ENCODE peak calls at places on chromosomes 13 and 19, in ten cellular contexts. J is AG04449; H is Right ventricle myocardium superior; T is hepatocyte; K is cardiac muscle cell; I is SK-N-DZ; R is activated gamma-delta T cell treated with Interleukin-2 at 50 U/mL for 16 hours; W is astrocyte; V is effector CD4-positive, alpha-beta T cell; E is NCI-H774. C is an unnamed sample.
A peak's percentile ranks its signal among the peaks of the same experiment; 100 is the strongest.

GRCh38 chr19:35755550-35756371 is 1.1 kb downstream of the HSPB6 start:
- DNase-seq in J (no peak), H (peak; percentile 94), T (peak; percentile 70), K (no peak), I (no peak), R (peak; percentile 40), W (no peak), V (no peak), E (no peak), C (no peak)

GRCh38 chr19:16714702-16715294 is 4.8 kb upstream of the NWD1 start:
- DNase-seq in J (no peak), H (peak; percentile 61), T (peak; percentile 25), K (peak; percentile 37), I (peak; percentile 28), R (peak; percentile 29), W (peak; percentile 8), V (peak; percentile 19), E (peak; percentile 65), C (peak; percentile 67)

GRCh38 chr19:12655546-12655945 is 11.0 kb downstream of the MAN2B1 start:
- DNase-seq in J (no peak), H (no peak), T (no peak), K (no peak), I (no peak), R (no peak), W (no peak), V (no peak), E (no peak), C (no peak)

GRCh38 chr13:110109910-110110309 is 197.0 kb downstream of the COL4A1 start:
- DNase-seq in J (peak; percentile 61), H (peak; percentile 90), T (peak; percentile 68), K (peak; percentile 23), I (peak; percentile 36), R (no peak), W (peak; percentile 93), V (no peak), E (no peak), C (no peak)

GRCh38 chr13:35164324-35164932 is 222.4 kb downstream of the NBEA start:
- DNase-seq in J (no peak), H (no peak), T (peak; percentile 42), K (peak; percentile 54), I (peak; percentile 54), R (no peak), W (peak; percentile 27), V (no peak), E (no peak), C (no peak)

GRCh38 chr19:55641376-55642152 is 762 bp downstream of the ZNF580 start:
- DNase-seq in J (no peak), H (no peak), T (no peak), K (peak; percentile 62), I (no peak), R (peak; percentile 27), W (peak; percentile 18), V (no peak), E (peak; percentile 52), C (no peak)

GRCh38 chr13:45441633-45442032 is 23.1 kb upstream of the COG3 start:
- DNase-seq in J (no peak), H (no peak), T (no peak), K (no peak), I (no peak), R (no peak), W (peak; percentile 17), V (no peak), E (no peak), C (no peak)

GRCh38 chr13:49319555-49320350 is 72.0 kb downstream of the CDADC1 start:
- DNase-seq in J (no peak), H (no peak), T (no peak), K (no peak), I (no peak), R (no peak), W (peak; percentile 27), V (no peak), E (no peak), C (no peak)

GRCh38 chr19:39341122-39341719 is 1.0 kb upstream of the SAMD4B start:
- DNase-seq in J (no peak), H (peak; percentile 56), T (peak; percentile 57), K (peak; percentile 52), I (no peak), R (no peak), W (no peak), V (peak; percentile 15), E (no peak), C (peak; percentile 59)

GRCh38 chr19:1532003-1532402 is 8.1 kb downstream of the PLK5 start:
- DNase-seq in J (no peak), H (no peak), T (no peak), K (no peak), I (no peak), R (no peak), W (no peak), V (no peak), E (no peak), C (no peak)

GRCh38 chr19:2888739-2889224 is 11.9 kb upstream of the ZNF57 start:
- DNase-seq in J (no peak), H (peak; percentile 46), T (no peak), K (no peak), I (no peak), R (peak; percentile 19), W (no peak), V (no peak), E (no peak), C (peak; percentile 53)

GRCh38 chr13:111658150-111659100 is 338.0 kb downstream of the TEX29 start:
- DNase-seq in J (no peak), H (no peak), T (peak; percentile 16), K (peak; percentile 34), I (no peak), R (no peak), W (no peak), V (no peak), E (peak; percentile 66), C (no peak)

GRCh38 chr13:44198826-44199225 is 174.8 kb upstream of the SERP2 start:
- DNase-seq in J (no peak), H (no peak), T (no peak), K (no peak), I (no peak), R (no peak), W (no peak), V (no peak), E (no peak), C (no peak)

GRCh38 chr19:36111200-36111539 is 227 bp downstream of the OVOL3 start:
- DNase-seq in J (no peak), H (no peak), T (no peak), K (no peak), I (no peak), R (no peak), W (no peak), V (no peak), E (no peak), C (no peak)

GRCh38 chr13:33472446-33472845 is 186.9 kb upstream of the STARD13 start:
- DNase-seq in J (no peak), H (no peak), T (no peak), K (no peak), I (no peak), R (no peak), W (peak; percentile 45), V (no peak), E (no peak), C (no peak)

GRCh38 chr19:45070214-45070613 is 6.1 kb downstream of the ZNF296 start:
- DNase-seq in J (no peak), H (no peak), T (no peak), K (no peak), I (no peak), R (no peak), W (no peak), V (no peak), E (no peak), C (no peak)

GRCh38 chr13:84917252-84917878 is 881.9 kb downstream of the SLITRK6 start:
- DNase-seq in J (no peak), H (no peak), T (peak; percentile 35), K (peak; percentile 10), I (peak; percentile 36), R (no peak), W (peak; percentile 19), V (no peak), E (no peak), C (no peak)

GRCh38 chr13:91216928-91217700 is 130.4 kb upstream of the MIR17HG start:
- DNase-seq in J (no peak), H (no peak), T (no peak), K (no peak), I (peak; percentile 63), R (no peak), W (no peak), V (no peak), E (no peak), C (no peak)

GRCh38 chr19:53771133-53771532 is 53.0 kb downstream of the NLRP12 start:
- DNase-seq in J (no peak), H (no peak), T (peak; percentile 19), K (no peak), I (no peak), R (no peak), W (no peak), V (no peak), E (no peak), C (no peak)

GRCh38 chr13:96629331-96629730 is 364.9 kb downstream of the OXGR1 start:
- DNase-seq in J (no peak), H (no peak), T (no peak), K (no peak), I (no peak), R (no peak), W (no peak), V (no peak), E (no peak), C (no peak)